ENCODE peak calls at places on chromosomes 11 and 22, in four cellular contexts. W is K562, A is GM12892, Z is GM12878. G is an unnamed sample.

GRCh38 chr11:59573216-59573615 is 42.4 kb downstream of the OSBP start:
- DNase-seq in W (no peak), A (no peak), Z (no peak), G (no peak)

GRCh38 chr22:27179161-27179560 is 521.8 kb downstream of the MIAT start:
- DNase-seq in W (no peak), A (no peak), Z (no peak), G (no peak)

GRCh38 chr11:32402836-32403235 is 32.5 kb downstream of the WT1 start:
- DNase-seq in W (no peak), A (no peak), Z (no peak), G (no peak)

GRCh38 chr11:106242723-106243405 is 165.4 kb downstream of the AASDHPPT start:
- DNase-seq in W (no peak), A (no peak), Z (no peak), G (no peak)

GRCh38 chr22:26762503-26763170 is 105.2 kb downstream of the MIAT start:
- DNase-seq in W (no peak), A (no peak), Z (no peak), G (no peak)

GRCh38 chr11:93608280-93608862 is 53.1 kb upstream of the CEP295 start:
- DNase-seq in W (peak), A (no peak), Z (no peak), G (no peak)

GRCh38 chr11:88246680-88247079 is 71.4 kb upstream of the RAB38 start:
- DNase-seq in W (no peak), A (no peak), Z (no peak), G (no peak)

GRCh38 chr22:40238425-40239344 is 61.0 kb downstream of the TNRC6B start:
- DNase-seq in W (no peak), A (no peak), Z (no peak), G (no peak)

DNA sequence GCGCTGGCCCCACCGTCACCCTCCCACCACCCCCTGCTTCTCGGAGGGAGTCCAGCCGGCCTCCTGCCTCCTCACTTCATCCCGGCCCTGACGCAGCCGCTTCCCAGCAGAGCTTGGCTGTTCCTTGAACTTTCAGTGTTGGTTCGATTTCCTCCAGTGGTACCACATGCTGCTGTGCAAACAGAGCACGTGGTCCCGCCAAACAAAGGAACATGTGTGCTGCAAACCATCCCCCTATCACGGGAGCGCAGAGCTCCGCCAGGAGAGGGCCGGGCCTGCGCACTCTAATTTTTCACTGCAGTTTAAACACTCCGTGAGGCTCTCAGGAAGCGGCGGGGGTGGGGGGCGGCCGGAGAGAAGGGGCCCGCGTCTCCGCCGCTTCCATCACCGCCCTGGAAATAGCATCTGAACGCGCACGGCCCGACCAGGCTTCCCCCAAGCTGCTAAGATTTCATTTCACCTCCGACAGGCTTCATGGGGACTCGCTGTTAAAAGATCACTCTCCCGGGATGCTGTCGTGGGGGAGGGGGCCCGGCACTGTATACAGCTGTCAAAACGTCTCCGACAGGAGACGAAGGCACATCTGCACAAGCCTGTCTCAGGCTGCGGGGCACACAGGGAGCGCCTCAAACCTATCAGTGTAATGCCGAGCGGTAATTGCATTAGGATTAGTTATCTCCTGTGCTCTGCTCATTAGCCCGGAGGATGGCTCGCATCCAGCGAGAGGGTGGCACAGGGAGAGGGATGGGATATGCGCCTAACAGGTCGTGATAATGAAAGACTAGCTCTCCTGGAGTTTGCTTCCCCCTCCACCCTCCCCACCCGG is 269.9 kb upstream of the SORL1-AS1 start:
- DNase-seq in W (no peak), A (no peak), Z (no peak), G (no peak)
- TF ChIP-seq TAF1 in W (no peak), A (no peak), Z (no peak), G (no peak)

GRCh38 chr22:35330258-35330861 is 30.7 kb downstream of the TOM1 start:
- DNase-seq in W (no peak), A (no peak), Z (no peak), G (no peak)
- TF ChIP-seq TAF1 in W (no peak), A (no peak), Z (no peak), G (no peak)

GRCh38 chr11:8041576-8041975 is 39.4 kb upstream of the TUB start:
- DNase-seq in W (no peak), A (no peak), Z (no peak), G (no peak)
- TF ChIP-seq TAF1 in W (no peak), A (no peak), Z (no peak), G (no peak)

GRCh38 chr11:62712861-62713260 is 5.4 kb downstream of the GNG3 start:
- DNase-seq in W (no peak), A (no peak), Z (no peak), G (no peak)

GRCh38 chr11:62715150-62716130 is 8.0 kb downstream of the GNG3 start:
- DNase-seq in W (no peak), A (no peak), Z (no peak), G (no peak)

GRCh38 chr11:62712413-62712812 is 4.9 kb downstream of the GNG3 start:
- DNase-seq in W (no peak), A (no peak), Z (no peak), G (no peak)

GRCh38 chr11:62716206-62716605 is 8.7 kb downstream of the GNG3 start:
- DNase-seq in W (no peak), A (no peak), Z (no peak), G (no peak)

GRCh38 chr11:62713343-62713742 is 5.9 kb downstream of the GNG3 start:
- DNase-seq in W (peak), A (no peak), Z (no peak), G (no peak)
- TF ChIP-seq TAF1 in W (no peak), A (no peak), Z (no peak), G (no peak)

GRCh38 chr11:47955356-47955755 is 25.0 kb upstream of the PTPRJ start:
- DNase-seq in W (no peak), A (no peak), Z (no peak), G (no peak)

GRCh38 chr11:47948137-47948536 is 32.2 kb upstream of the PTPRJ start:
- DNase-seq in W (peak), A (no peak), Z (no peak), G (no peak)

GRCh38 chr11:47946682-47947575 is 33.4 kb upstream of the PTPRJ start:
- DNase-seq in W (peak), A (no peak), Z (no peak), G (no peak)

GRCh38 chr11:47944555-47945128 is 35.7 kb upstream of the PTPRJ start:
- DNase-seq in W (peak), A (no peak), Z (no peak), G (no peak)

GRCh38 chr11:47950396-47950795 is 30.0 kb upstream of the PTPRJ start:
- DNase-seq in W (no peak), A (no peak), Z (peak), G (no peak)
- TF ChIP-seq TAF1 in W (no peak), A (no peak), Z (no peak), G (no peak)

GRCh38 chr22:41928416-41929157 is 2.0 kb upstream of the TNFRSF13C start:
- DNase-seq in W (no peak), A (no peak), Z (no peak), G (no peak)
- TF ChIP-seq TAF1 in W (no peak), A (no peak), Z (no peak), G (no peak)